ENCODE peak calls at places on chromosomes 7 and 10, in five cellular contexts. One of them, this sample, is unnamed.
A peak's percentile ranks its signal among the peaks of the same experiment; 100 is the strongest.

GRCh38 chr7:132187391-132187790 is 388.9 kb downstream of the PLXNA4 start:
- DNase-seq in cardiac fibroblast: no peak
- DNase-seq in ascending aorta: no peak
- DNase-seq in fibroblast of pulmonary artery: no peak
- DNase-seq in GM23338: no peak
- DNase-seq in this sample: no peak

GRCh38 chr7:124930655-124931597 is 1.3 kb upstream of the POT1 start:
- DNase-seq in ascending aorta: no peak
- DNase-seq in GM23338: peak; percentile 4
- DNase-seq in cardiac fibroblast: no peak
- DNase-seq in fibroblast of pulmonary artery: no peak
- DNase-seq in this sample: no peak

GRCh38 chr7:144827581-144828139 is 8.2 kb downstream of the TPK1 start:
- DNase-seq in fibroblast of pulmonary artery: peak; percentile 92
- DNase-seq in ascending aorta: no peak
- DNase-seq in GM23338: no peak
- DNase-seq in cardiac fibroblast: peak; percentile 94
- DNase-seq in this sample: no peak

GRCh38 chr7:27708485-27708884 is 31.5 kb upstream of the TAX1BP1 start:
- DNase-seq in ascending aorta: no peak
- DNase-seq in cardiac fibroblast: no peak
- DNase-seq in fibroblast of pulmonary artery: no peak
- DNase-seq in GM23338: no peak
- DNase-seq in this sample: no peak

GRCh38 chr7:139232893-139233292 is 1.9 kb downstream of the UBN2 start:
- DNase-seq in fibroblast of pulmonary artery: peak; percentile 20
- DNase-seq in ascending aorta: no peak
- DNase-seq in GM23338: no peak
- DNase-seq in cardiac fibroblast: peak; percentile 75
- DNase-seq in this sample: peak; percentile 79

GRCh38 chr7:90256778-90257177 is 11.8 kb downstream of the CFAP69 start:
- DNase-seq in cardiac fibroblast: no peak
- DNase-seq in fibroblast of pulmonary artery: no peak
- DNase-seq in GM23338: no peak
- DNase-seq in ascending aorta: no peak
- DNase-seq in this sample: no peak

GRCh38 chr10:87636313-87636915 is 23.3 kb upstream of the PAPSS2 start:
- DNase-seq in cardiac fibroblast: no peak
- DNase-seq in ascending aorta: no peak
- DNase-seq in GM23338: no peak
- DNase-seq in fibroblast of pulmonary artery: no peak
- DNase-seq in this sample: no peak

GRCh38 chr7:133950856-133951255 is 176.3 kb upstream of the LRGUK start:
- DNase-seq in GM23338: peak; percentile 60
- DNase-seq in fibroblast of pulmonary artery: no peak
- DNase-seq in ascending aorta: no peak
- DNase-seq in cardiac fibroblast: no peak
- DNase-seq in this sample: no peak

GRCh38 chr7:151132461-151133205 is 34.9 kb downstream of the GBX1 start:
- DNase-seq in ascending aorta: no peak
- DNase-seq in fibroblast of pulmonary artery: no peak
- DNase-seq in cardiac fibroblast: no peak
- DNase-seq in GM23338: no peak
- DNase-seq in this sample: no peak

GRCh38 chr10:23120001-23120934 is 24.9 kb downstream of the MSRB2 start:
- DNase-seq in fibroblast of pulmonary artery: no peak
- DNase-seq in ascending aorta: no peak
- DNase-seq in cardiac fibroblast: no peak
- DNase-seq in GM23338: no peak
- DNase-seq in this sample: no peak

GRCh38 chr10:69220041-69220451 is at the start of gene HKDC1:
- DNase-seq in fibroblast of pulmonary artery: no peak
- DNase-seq in GM23338: no peak
- DNase-seq in cardiac fibroblast: no peak
- DNase-seq in ascending aorta: no peak
- DNase-seq in this sample: no peak

GRCh38 chr7:134755422-134756022 is 23.9 kb upstream of the CALD1 start:
- DNase-seq in GM23338: no peak
- DNase-seq in cardiac fibroblast: peak; percentile 65
- DNase-seq in ascending aorta: no peak
- DNase-seq in fibroblast of pulmonary artery: peak; percentile 57
- DNase-seq in this sample: peak; percentile 57

GRCh38 chr10:6743291-6743849 is 163.3 kb upstream of the PRKCQ start:
- DNase-seq in cardiac fibroblast: no peak
- DNase-seq in GM23338: no peak
- DNase-seq in ascending aorta: no peak
- DNase-seq in fibroblast of pulmonary artery: no peak
- DNase-seq in this sample: peak; percentile 22

GRCh38 chr7:123557016-123557630 is 495 bp downstream of the NDUFA5 start:
- DNase-seq in fibroblast of pulmonary artery: no peak
- DNase-seq in cardiac fibroblast: no peak
- DNase-seq in ascending aorta: no peak
- DNase-seq in GM23338: peak; percentile 35
- DNase-seq in this sample: peak; percentile 22

GRCh38 chr7:45564886-45565455 is 9.2 kb upstream of the ADCY1 start:
- DNase-seq in GM23338: no peak
- DNase-seq in cardiac fibroblast: no peak
- DNase-seq in ascending aorta: no peak
- DNase-seq in fibroblast of pulmonary artery: no peak
- DNase-seq in this sample: no peak

GRCh38 chr10:77905086-77905735 is 21.3 kb downstream of the DLG5 start:
- DNase-seq in cardiac fibroblast: no peak
- DNase-seq in ascending aorta: no peak
- DNase-seq in GM23338: no peak
- DNase-seq in fibroblast of pulmonary artery: no peak
- DNase-seq in this sample: no peak

GRCh38 chr10:80538481-80539185 is 931 bp downstream of the SH2D4B start:
- DNase-seq in GM23338: no peak
- DNase-seq in cardiac fibroblast: no peak
- DNase-seq in ascending aorta: no peak
- DNase-seq in fibroblast of pulmonary artery: no peak
- DNase-seq in this sample: no peak

GRCh38 chr7:17456541-17456940 is 158.1 kb downstream of the AHR start:
- DNase-seq in cardiac fibroblast: peak; percentile 17
- DNase-seq in ascending aorta: no peak
- DNase-seq in fibroblast of pulmonary artery: peak; percentile 29
- DNase-seq in GM23338: no peak
- DNase-seq in this sample: no peak

GRCh38 chr10:46226232-46226631 is 60.6 kb upstream of the ANTXRL start:
- DNase-seq in fibroblast of pulmonary artery: no peak
- DNase-seq in ascending aorta: no peak
- DNase-seq in cardiac fibroblast: no peak
- DNase-seq in GM23338: no peak
- DNase-seq in this sample: no peak

GRCh38 chr7:129664029-129665012 is 52.8 kb downstream of the NRF1 start:
- DNase-seq in cardiac fibroblast: peak; percentile 86
- DNase-seq in GM23338: peak; percentile 66
- DNase-seq in ascending aorta: no peak
- DNase-seq in fibroblast of pulmonary artery: peak; percentile 85
- DNase-seq in this sample: peak; percentile 68

GRCh38 chr7:100825215-100825671 is 2.1 kb downstream of the EPHB4 start:
- DNase-seq in fibroblast of pulmonary artery: peak; percentile 39
- DNase-seq in ascending aorta: no peak
- DNase-seq in cardiac fibroblast: peak; percentile 33
- DNase-seq in GM23338: peak; percentile 40
- DNase-seq in this sample: peak; percentile 37

GRCh38 chr7:76225379-76225778 is 23.7 kb downstream of the SRRM3 start:
- DNase-seq in fibroblast of pulmonary artery: peak; percentile 45
- DNase-seq in GM23338: peak; percentile 85
- DNase-seq in ascending aorta: no peak
- DNase-seq in cardiac fibroblast: peak; percentile 25
- DNase-seq in this sample: peak; percentile 48

GRCh38 chr10:129785536-129785981 is 178.5 kb downstream of the EBF3 start:
- DNase-seq in fibroblast of pulmonary artery: no peak
- DNase-seq in GM23338: no peak
- DNase-seq in ascending aorta: no peak
- DNase-seq in cardiac fibroblast: no peak
- DNase-seq in this sample: no peak

GRCh38 chr7:41777894-41778596 is 75.2 kb upstream of the INHBA start:
- DNase-seq in GM23338: no peak
- DNase-seq in ascending aorta: no peak
- DNase-seq in fibroblast of pulmonary artery: peak; percentile 25
- DNase-seq in cardiac fibroblast: no peak
- DNase-seq in this sample: no peak

GRCh38 chr7:155296788-155297516 is 726 bp upstream of the INSIG1 start:
- DNase-seq in GM23338: peak; percentile 67
- DNase-seq in ascending aorta: no peak
- DNase-seq in cardiac fibroblast: peak; percentile 86
- DNase-seq in fibroblast of pulmonary artery: peak; percentile 76
- DNase-seq in this sample: peak; percentile 72

GRCh38 chr7:107355616-107356015 is 114.2 kb upstream of the GPR22 start:
- DNase-seq in fibroblast of pulmonary artery: no peak
- DNase-seq in ascending aorta: no peak
- DNase-seq in cardiac fibroblast: peak; percentile 18
- DNase-seq in GM23338: no peak
- DNase-seq in this sample: peak; percentile 2

GRCh38 chr7:117974891-117975290 is 101.7 kb upstream of the CTTNBP2 start:
- DNase-seq in fibroblast of pulmonary artery: no peak
- DNase-seq in GM23338: no peak
- DNase-seq in cardiac fibroblast: no peak
- DNase-seq in ascending aorta: no peak
- DNase-seq in this sample: no peak

GRCh38 chr10:21292763-21293517 is 232.5 kb downstream of the SKIDA1 start:
- DNase-seq in fibroblast of pulmonary artery: peak; percentile 99
- DNase-seq in cardiac fibroblast: peak; percentile 99
- DNase-seq in ascending aorta: no peak
- DNase-seq in GM23338: peak; percentile 91
- DNase-seq in this sample: peak; percentile 92

GRCh38 chr10:72175166-72175565 is 40.6 kb upstream of the ANAPC16 start:
- DNase-seq in fibroblast of pulmonary artery: peak; percentile 58
- DNase-seq in GM23338: no peak
- DNase-seq in cardiac fibroblast: peak; percentile 64
- DNase-seq in ascending aorta: no peak
- DNase-seq in this sample: peak; percentile 41

GRCh38 chr10:13386021-13386420 is 37.9 kb upstream of the SEPHS1 start:
- DNase-seq in GM23338: no peak
- DNase-seq in cardiac fibroblast: no peak
- DNase-seq in ascending aorta: no peak
- DNase-seq in fibroblast of pulmonary artery: no peak
- DNase-seq in this sample: no peak

GRCh38 chr10:13388478-13388877 is 40.4 kb upstream of the SEPHS1 start:
- DNase-seq in fibroblast of pulmonary artery: no peak
- DNase-seq in ascending aorta: no peak
- DNase-seq in cardiac fibroblast: no peak
- DNase-seq in GM23338: no peak
- DNase-seq in this sample: no peak

DNA sequence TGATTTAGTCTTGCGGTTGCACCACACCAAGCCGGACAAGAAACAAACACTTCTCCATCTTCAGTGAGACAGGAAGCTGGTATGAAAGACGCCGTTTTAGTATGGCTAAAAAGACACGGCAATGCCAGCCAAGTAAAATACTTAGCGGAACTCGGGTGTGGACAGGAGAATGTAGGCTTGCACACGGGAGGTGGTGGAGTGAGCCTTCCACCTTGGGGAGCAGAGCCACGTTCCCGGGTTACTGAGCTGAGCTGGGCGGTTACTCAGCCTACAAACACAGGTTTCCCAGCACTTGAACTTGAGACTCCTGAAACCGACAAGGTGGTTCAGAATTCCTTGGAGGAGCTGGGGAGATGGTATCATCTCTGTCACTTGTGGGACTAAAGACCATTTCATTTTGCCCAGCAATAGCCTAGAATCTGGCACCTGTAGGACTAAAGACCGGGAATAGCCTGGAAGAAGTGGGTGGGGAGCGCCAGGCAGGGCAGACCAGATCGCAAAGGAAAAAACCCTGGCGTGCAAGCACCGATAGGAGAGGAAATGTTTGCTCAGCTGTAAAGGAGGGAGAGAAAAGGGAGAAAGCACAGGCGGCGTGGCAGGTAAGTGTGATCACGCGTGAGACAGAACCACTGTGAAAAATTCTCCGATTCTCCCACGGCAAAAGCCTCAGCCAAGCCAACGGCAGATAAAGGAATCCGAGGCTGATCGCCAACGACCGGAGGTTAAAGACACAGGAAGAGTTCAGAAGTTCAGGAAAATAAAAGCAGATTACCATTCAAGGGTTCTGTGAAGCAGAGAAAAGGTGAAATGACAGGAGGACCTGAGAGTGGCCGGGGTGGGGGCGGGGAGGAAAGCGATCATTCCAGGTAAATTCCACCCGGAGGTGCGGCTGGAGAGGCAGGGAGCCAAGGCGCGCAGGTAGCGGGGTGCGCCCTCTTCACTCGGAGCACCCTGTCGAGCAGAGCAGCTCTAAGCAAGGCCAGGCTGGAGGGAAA is 35.0 kb upstream of the SEPHS1 start:
- DNase-seq in fibroblast of pulmonary artery: no peak
- DNase-seq in cardiac fibroblast: no peak
- DNase-seq in ascending aorta: no peak
- DNase-seq in GM23338: peak; percentile 67
- DNase-seq in this sample: peak; percentile 52
- H3K4me3 ChIP-seq in fibroblast of pulmonary artery: no peak overlapping the region
- H3K4me3 ChIP-seq in cardiac fibroblast: no peak overlapping the region
- H3K4me3 ChIP-seq in ascending aorta: peak overlapping the region; percentile 19
- H3K4me3 ChIP-seq in GM23338: peak overlapping the region; percentile 64
- H3K4me3 ChIP-seq in this sample: peak overlapping the region; percentile 49

GRCh38 chr10:50063100-50063499 is 4.7 kb upstream of the WASHC2A start:
- DNase-seq in fibroblast of pulmonary artery: no peak
- DNase-seq in ascending aorta: no peak
- DNase-seq in cardiac fibroblast: no peak
- DNase-seq in GM23338: peak; percentile 57
- DNase-seq in this sample: no peak
- TF ChIP-seq CTCF in fibroblast of pulmonary artery: peak; percentile 8
- TF ChIP-seq CTCF in ascending aorta: no peak
- TF ChIP-seq CTCF in cardiac fibroblast: no peak
- TF ChIP-seq CTCF in GM23338: peak; percentile 17
- TF ChIP-seq CTCF in this sample: no peak

GRCh38 chr10:30038961-30039536 is 20.3 kb downstream of the JCAD start:
- DNase-seq in cardiac fibroblast: no peak
- DNase-seq in fibroblast of pulmonary artery: no peak
- DNase-seq in ascending aorta: no peak
- DNase-seq in GM23338: no peak
- DNase-seq in this sample: no peak
- H3K4me3 ChIP-seq in cardiac fibroblast: no peak overlapping the region
- H3K4me3 ChIP-seq in fibroblast of pulmonary artery: no peak overlapping the region
- H3K4me3 ChIP-seq in ascending aorta: no peak overlapping the region
- H3K4me3 ChIP-seq in GM23338: no peak overlapping the region
- H3K4me3 ChIP-seq in this sample: no peak overlapping the region

GRCh38 chr10:132339276-132339675 is 7.3 kb downstream of the LRRC27 start:
- DNase-seq in GM23338: no peak
- DNase-seq in cardiac fibroblast: no peak
- DNase-seq in fibroblast of pulmonary artery: no peak
- DNase-seq in ascending aorta: no peak
- DNase-seq in this sample: no peak
- TF ChIP-seq CTCF in GM23338: no peak
- TF ChIP-seq CTCF in cardiac fibroblast: no peak
- TF ChIP-seq CTCF in fibroblast of pulmonary artery: no peak
- TF ChIP-seq CTCF in ascending aorta: no peak
- TF ChIP-seq CTCF in this sample: no peak

This sample was measured in epithelial cell of esophagus.